ENCODE peak calls at places on chromosome 14, in nine cellular contexts. O is adrenal gland, S is heart right ventricle, K is lower lobe of right lung, Z is thyroid gland, I is cardiac muscle cell, N is tibial artery, W is hepatocyte, E is body of pancreas. Q is an unnamed sample. For H3K4me1, the result is how much of the 10 kb centered on the place peaks cover.

GRCh38 chr14:58947816-58948440 is 240.5 kb upstream of the DAAM1 start:
- DNase-seq in O (no peak), S (no peak), K (no peak), Z (no peak), I (peak), N (no peak), W (peak), E (no peak), Q (no peak)

GRCh38 chr14:38291681-38292459 is 36.0 kb upstream of the CLEC14A start:
- DNase-seq in O (no peak), S (no peak), K (no peak), Z (no peak), I (peak), N (no peak), W (no peak), E (no peak), Q (no peak)

GRCh38 chr14:102210421-102211042 is 70.8 kb downstream of the WDR20 start:
- DNase-seq in O (no peak), S (no peak), K (no peak), Z (no peak), I (no peak), N (no peak), W (no peak), E (no peak), Q (no peak)

GRCh38 chr14:34632451-34632850 is 2.5 kb upstream of the SNX6 start:
- DNase-seq in O (no peak), S (no peak), K (no peak), Z (no peak), I (no peak), N (no peak), W (peak), E (no peak), Q (no peak)

GRCh38 chr14:36132826-36133225 is 43.7 kb downstream of the PTCSC3 start:
- DNase-seq in O (no peak), S (no peak), K (no peak), Z (no peak), I (no peak), N (no peak), W (no peak), E (no peak), Q (no peak)

GRCh38 chr14:99972748-99973466 is 92.3 kb upstream of the EVL start:
- DNase-seq in O (no peak), S (no peak), K (no peak), Z (no peak), I (peak), N (no peak), W (no peak), E (no peak), Q (no peak)

GRCh38 chr14:99035712-99036593 is 236.0 kb downstream of the BCL11B start:
- DNase-seq in O (peak), S (peak), K (peak), Z (peak), I (peak), N (peak), W (peak), E (peak), Q (no peak)

GRCh38 chr14:26199599-26200370 is 398.0 kb downstream of the NOVA1 start:
- DNase-seq in O (no peak), S (no peak), K (no peak), Z (no peak), I (peak), N (no peak), W (no peak), E (no peak), Q (no peak)

GRCh38 chr14:101876539-101876938 is 87.8 kb upstream of the DYNC1H1 start:
- DNase-seq in O (peak), S (peak), K (peak), Z (peak), I (peak), N (peak), W (peak), E (peak), Q (peak)

GRCh38 chr14:102235275-102235897 is 69.6 kb downstream of the MOK start:
- DNase-seq in O (peak), S (peak), K (peak), Z (peak), I (peak), N (peak), W (peak), E (peak), Q (peak)

GRCh38 chr14:75511201-75511600 is 11.1 kb upstream of the BATF start:
- DNase-seq in O (no peak), S (no peak), K (no peak), Z (no peak), I (no peak), N (no peak), W (no peak), E (no peak), Q (no peak)

DNA sequence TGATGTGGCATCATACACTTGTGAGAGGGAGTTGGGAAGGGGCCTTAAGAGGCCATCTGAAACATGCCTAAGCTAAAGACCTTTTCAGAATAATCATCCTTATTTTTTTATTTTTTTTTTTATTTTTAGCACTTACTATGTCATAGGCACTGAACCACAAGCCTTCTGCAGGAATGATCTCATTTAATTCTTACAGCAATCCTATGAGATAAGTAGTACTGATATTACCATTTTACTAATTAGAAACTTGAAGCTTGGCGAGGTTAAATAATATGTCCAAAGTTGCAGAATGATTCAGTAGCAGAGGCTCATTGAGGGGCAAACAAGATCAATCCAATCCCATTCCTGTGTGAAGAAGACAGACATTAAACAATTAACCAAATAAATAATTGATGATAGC is 33.4 kb upstream of the DDHD1 start:
- DNase-seq in O (no peak), S (no peak), K (no peak), Z (no peak), I (no peak), N (no peak), W (no peak), E (no peak), Q (no peak)
- H3K4me1 ChIP-seq in O (under half), S (under half), K (under half), Z (under half), I (under half), N (under half), W (under half), E (under half), Q (under half)

GRCh38 chr14:67108230-67108629 is 81.0 kb upstream of the GARIN2 start:
- DNase-seq in O (no peak), S (no peak), K (no peak), Z (no peak), I (no peak), N (no peak), W (no peak), E (no peak), Q (no peak)
- H3K4me1 ChIP-seq in O (under half), S (under half), K (under half), Z (under half), I (under half), N (under half), W (under half), E (under half), Q (under half)

DNA sequence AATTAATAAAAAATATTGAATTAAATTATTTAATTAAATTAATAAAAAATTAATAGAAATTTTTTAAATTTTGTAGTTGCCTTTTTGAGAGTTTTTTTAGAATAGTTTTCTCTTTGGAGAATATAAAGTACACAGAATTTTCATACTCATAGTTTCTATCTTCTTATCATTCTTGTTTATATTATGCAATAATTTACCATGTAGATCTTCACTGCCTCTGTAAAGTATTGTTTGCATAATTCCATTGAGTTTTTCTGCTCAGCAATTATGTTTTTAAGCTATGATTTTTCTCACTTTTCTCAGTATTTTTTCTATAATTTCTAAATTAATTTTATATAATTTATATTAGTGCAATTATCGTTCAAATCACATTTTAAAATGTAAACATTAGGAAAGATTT is 50.6 kb upstream of the OXA1L start:
- DNase-seq in O (no peak), S (no peak), K (no peak), Z (no peak), I (no peak), N (no peak), W (no peak), E (no peak), Q (no peak)
- H3K4me1 ChIP-seq in O (under half), S (under half), K (under half), Z (under half), I (under half), N (under half), W (under half), E (under half), Q (under half)

GRCh38 chr14:90818715-90819114 is 2.5 kb upstream of the TTC7B start:
- DNase-seq in O (no peak), S (no peak), K (no peak), Z (no peak), I (no peak), N (no peak), W (no peak), E (no peak), Q (no peak)
- H3K4me1 ChIP-seq in O (under half), S (under half), K (under half), Z (under half), I (under half), N (under half), W (under half), E (under half), Q (under half)

GRCh38 chr14:96512602-96513397 is 10.6 kb downstream of the PAPOLA start:
- DNase-seq in O (no peak), S (no peak), K (no peak), Z (no peak), I (no peak), N (no peak), W (no peak), E (no peak), Q (no peak)

GRCh38 chr14:96519970-96520369 is 17.8 kb downstream of the PAPOLA start:
- DNase-seq in O (no peak), S (no peak), K (no peak), Z (no peak), I (no peak), N (no peak), W (no peak), E (no peak), Q (no peak)

GRCh38 chr14:96514694-96515093 is 12.5 kb downstream of the PAPOLA start:
- DNase-seq in O (no peak), S (no peak), K (no peak), Z (no peak), I (no peak), N (no peak), W (no peak), E (no peak), Q (no peak)

GRCh38 chr14:96512122-96512521 is 9.9 kb downstream of the PAPOLA start:
- DNase-seq in O (no peak), S (no peak), K (no peak), Z (no peak), I (no peak), N (no peak), W (no peak), E (no peak), Q (no peak)

DNA sequence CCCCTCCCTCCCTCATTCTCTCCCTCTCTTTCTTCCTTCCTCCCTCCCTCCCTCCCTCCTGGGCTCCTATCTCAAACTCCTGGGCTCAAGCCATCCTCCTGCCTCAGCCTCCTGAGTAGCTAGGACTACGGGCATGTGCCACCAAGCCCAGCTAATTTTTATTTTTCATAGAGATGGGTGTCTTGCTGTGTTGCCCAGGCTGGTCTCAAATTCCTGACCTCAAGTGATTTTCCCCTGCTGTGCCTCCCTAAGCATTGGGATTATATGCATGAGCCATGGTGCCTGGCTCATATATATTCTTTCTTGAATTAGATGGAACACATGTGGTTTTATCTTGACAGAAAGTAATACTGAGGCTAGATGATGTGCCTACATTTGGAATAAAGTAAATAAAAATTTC is 14.2 kb downstream of the PAPOLA start:
- DNase-seq in O (no peak), S (no peak), K (no peak), Z (no peak), I (no peak), N (no peak), W (no peak), E (no peak), Q (no peak)
- H3K4me1 ChIP-seq in O (under half), S (under half), K (under half), Z (under half), I (under half), N (under half), W (under half), E (half or more), Q (half or more)

DNA sequence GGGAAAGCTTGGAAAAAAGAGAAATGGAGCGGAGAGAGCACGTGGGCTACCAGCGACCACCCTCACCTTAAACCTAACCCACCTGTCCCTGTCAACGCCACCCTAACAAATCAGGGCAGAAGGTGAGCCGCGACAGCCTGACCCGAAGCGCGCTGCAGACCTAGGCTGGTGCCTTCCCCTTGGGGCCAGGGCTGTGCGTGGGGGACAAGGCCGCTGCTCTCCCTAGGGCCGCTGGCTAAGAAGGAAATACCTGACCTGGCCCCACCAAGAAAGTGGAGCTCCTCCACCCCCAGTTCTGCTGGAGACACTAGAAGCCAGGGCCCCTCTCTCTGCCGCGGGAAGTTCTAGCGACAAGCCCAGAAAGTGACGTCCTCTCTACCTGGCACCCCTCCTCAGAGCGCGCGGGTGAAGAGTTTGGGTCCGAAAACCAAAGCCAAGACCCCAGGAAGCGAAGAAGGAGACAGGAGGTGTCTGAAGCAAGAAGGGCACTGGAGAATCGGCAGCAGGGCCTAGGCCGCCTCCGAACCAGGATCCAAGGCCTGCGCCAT is 7.5 kb downstream of the SIX1 start:
- DNase-seq in O (no peak), S (no peak), K (no peak), Z (no peak), I (no peak), N (no peak), W (no peak), E (no peak), Q (no peak)
- H3K4me1 ChIP-seq in O (under half), S (under half), K (under half), Z (under half), I (under half), N (under half), W (under half), E (under half), Q (under half)